ENCODE peak calls at places on chromosomes 12 and 14, in five cellular contexts. C is PC-3, Q is mammary epithelial cell, N is Karpas-422, G is IMR-90. S is an unnamed sample.

GRCh38 chr12:94286580-94287244 is 138.3 kb downstream of the PLXNC1 start:
- DNase-seq in C (no peak), Q (no peak), N (no peak), G (no peak), S (no peak)

GRCh38 chr12:5276327-5276880 is 155.5 kb upstream of the NTF3 start:
- DNase-seq in C (no peak), Q (peak), N (no peak), G (no peak), S (no peak)

GRCh38 chr12:4210158-4210557 is 63.4 kb upstream of the CCND2 start:
- DNase-seq in C (no peak), Q (no peak), N (no peak), G (no peak), S (no peak)

GRCh38 chr14:95786566-95786965 is 72.6 kb upstream of the TCL1A start:
- DNase-seq in C (no peak), Q (no peak), N (no peak), G (no peak), S (no peak)

GRCh38 chr12:58346032-58346632 is 404.8 kb downstream of the ATP23 start:
- DNase-seq in C (peak), Q (peak), N (peak), G (peak), S (no peak)

GRCh38 chr12:57767317-57767716 is 439 bp upstream of the CYP27B1 start:
- DNase-seq in C (no peak), Q (no peak), N (no peak), G (no peak), S (no peak)

GRCh38 chr14:58280954-58281787 is 17.2 kb upstream of the ARID4A start:
- DNase-seq in C (peak), Q (peak), N (no peak), G (peak), S (no peak)

GRCh38 chr12:31815096-31815495 is 86.3 kb upstream of the AMN1 start:
- DNase-seq in C (no peak), Q (no peak), N (no peak), G (no peak), S (no peak)

GRCh38 chr12:111686574-111687105 is 787 bp downstream of the ACAD10 start:
- DNase-seq in C (no peak), Q (no peak), N (no peak), G (peak), S (no peak)

GRCh38 chr12:92539966-92540791 is 162.6 kb upstream of the PLEKHG7 start:
- DNase-seq in C (no peak), Q (no peak), N (no peak), G (no peak), S (peak)

GRCh38 chr12:94134226-94134795 is 14.1 kb upstream of the PLXNC1 start:
- DNase-seq in C (peak), Q (peak), N (peak), G (peak), S (peak)

GRCh38 chr12:25401547-25402345 is 151.0 kb upstream of the KRAS start:
- DNase-seq in C (no peak), Q (no peak), N (no peak), G (no peak), S (no peak)

GRCh38 chr14:87131879-87132278 is 861.1 kb downstream of the GALC start:
- DNase-seq in C (peak), Q (peak), N (peak), G (peak), S (no peak)

GRCh38 chr12:116959845-116960514 is 49.2 kb downstream of the FBXW8 start:
- DNase-seq in C (peak), Q (no peak), N (no peak), G (no peak), S (no peak)

GRCh38 chr14:101506921-101507300 is 54.4 kb upstream of the DIO3 start:
- DNase-seq in C (no peak), Q (no peak), N (no peak), G (no peak), S (no peak)

GRCh38 chr14:31835049-31835448 is 242.1 kb upstream of the ARHGAP5 start:
- DNase-seq in C (no peak), Q (peak), N (no peak), G (no peak), S (no peak)

GRCh38 chr14:30331030-30331429 is 227.9 kb upstream of the G2E3 start:
- DNase-seq in C (no peak), Q (no peak), N (no peak), G (no peak), S (no peak)

GRCh38 chr12:117911347-117911746 is 57.4 kb downstream of the KSR2 start:
- DNase-seq in C (no peak), Q (no peak), N (no peak), G (no peak), S (no peak)

GRCh38 chr12:4909397-4909733 is 340 bp upstream of the KCNA1 start:
- DNase-seq in C (no peak), Q (no peak), N (no peak), G (no peak), S (no peak)

GRCh38 chr14:88075298-88075981 is 70.5 kb downstream of the GPR65 start:
- DNase-seq in C (no peak), Q (no peak), N (no peak), G (no peak), S (no peak)

GRCh38 chr14:68558096-68558495 is 234.8 kb downstream of the ZFP36L1 start:
- DNase-seq in C (no peak), Q (no peak), N (no peak), G (no peak), S (no peak)
- H3K4me2 ChIP-seq in C (no peak), Q (no peak), N (no peak), G (no peak), S (no peak)

GRCh38 chr14:52553002-52553670 is 500 bp downstream of the GPR137C start:
- DNase-seq in C (peak), Q (peak), N (peak), G (no peak), S (peak)

GRCh38 chr14:52551696-52552062 is 626 bp downstream of the TXNDC16 start:
- DNase-seq in C (peak), Q (peak), N (peak), G (peak), S (peak)

GRCh38 chr14:52552063-52552988 is at the start of the genes GPR137C and TXNDC16:
- DNase-seq in C (peak), Q (peak), N (peak), G (peak), S (peak)

GRCh38 chr14:52551205-52551604 is 1.1 kb downstream of the TXNDC16 start:
- DNase-seq in C (no peak), Q (no peak), N (peak), G (no peak), S (no peak)

GRCh38 chr14:52553671-52554575 is 1.3 kb downstream of the GPR137C start:
- DNase-seq in C (peak), Q (peak), N (peak), G (peak), S (peak)
- H3K27ac ChIP-seq in C (no peak), Q (no peak), N (no peak), G (no peak), S (peak)

DNA sequence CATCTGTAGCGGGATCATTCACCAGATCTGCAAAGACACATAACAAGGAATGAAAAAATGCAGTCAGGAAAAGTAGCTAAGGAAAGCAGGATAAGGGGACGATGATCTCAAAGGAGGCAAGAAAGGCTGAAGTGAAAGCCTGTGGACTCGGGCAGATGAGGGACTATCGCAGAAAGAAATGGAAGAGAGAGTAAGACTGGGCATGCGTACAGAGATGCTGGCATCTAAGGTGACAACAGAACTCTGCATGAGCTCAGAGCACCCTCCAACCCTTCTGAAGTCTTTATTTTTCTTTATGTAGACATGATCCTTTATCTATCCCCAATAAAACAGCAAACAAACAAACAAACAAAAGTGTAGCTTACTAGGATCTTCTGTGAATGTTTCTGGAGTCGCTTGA is 7.2 kb downstream of the MFAP5 start:
- DNase-seq in C (no peak), Q (no peak), N (no peak), G (no peak), S (no peak)
- H2AFZ ChIP-seq in C (peak), Q (no peak), N (no peak), G (no peak), S (no peak)

GRCh38 chr12:44523828-44524227 is 352.3 kb downstream of the NELL2 start:
- DNase-seq in C (no peak), Q (no peak), N (no peak), G (no peak), S (no peak)

GRCh38 chr12:44521702-44522101 is 354.4 kb downstream of the NELL2 start:
- DNase-seq in C (no peak), Q (no peak), N (no peak), G (no peak), S (no peak)

GRCh38 chr12:44531349-44531905 is 344.7 kb downstream of the NELL2 start:
- DNase-seq in C (no peak), Q (no peak), N (no peak), G (no peak), S (no peak)

GRCh38 chr12:44526655-44527199 is 349.4 kb downstream of the NELL2 start:
- DNase-seq in C (no peak), Q (no peak), N (no peak), G (no peak), S (no peak)

GRCh38 chr12:44525806-44526654 is 350.1 kb downstream of the NELL2 start:
- DNase-seq in C (no peak), Q (no peak), N (no peak), G (no peak), S (no peak)
- H3K4me2 ChIP-seq in C (no peak), Q (no peak), N (no peak), G (no peak), S (no peak)

GRCh38 chr14:68520637-68521556 is 272.0 kb downstream of the ZFP36L1 start:
- DNase-seq in C (peak), Q (peak), N (no peak), G (no peak), S (no peak)

GRCh38 chr14:68518910-68519686 is 273.8 kb downstream of the ZFP36L1 start:
- DNase-seq in C (no peak), Q (peak), N (no peak), G (peak), S (no peak)

GRCh38 chr14:68516235-68516634 is 276.6 kb downstream of the ZFP36L1 start:
- DNase-seq in C (no peak), Q (no peak), N (no peak), G (no peak), S (no peak)

GRCh38 chr14:68519788-68520187 is 273.1 kb downstream of the ZFP36L1 start:
- DNase-seq in C (no peak), Q (no peak), N (no peak), G (no peak), S (no peak)

GRCh38 chr14:68518180-68518579 is 274.7 kb downstream of the ZFP36L1 start:
- DNase-seq in C (no peak), Q (no peak), N (no peak), G (no peak), S (no peak)
- H3K27ac ChIP-seq in C (no peak), Q (no peak), N (no peak), G (no peak), S (no peak)

GRCh38 chr12:130909111-130909510 is 37.2 kb downstream of the RAN start:
- DNase-seq in C (no peak), Q (no peak), N (no peak), G (no peak), S (no peak)
- H2AFZ ChIP-seq in C (no peak), Q (no peak), N (no peak), G (no peak), S (no peak)

GRCh38 chr12:47082283-47082962 is 2.7 kb upstream of the AMIGO2 start:
- DNase-seq in C (no peak), Q (no peak), N (no peak), G (no peak), S (no peak)
- H3K4me2 ChIP-seq in C (peak), Q (peak), N (no peak), G (no peak), S (no peak)

DNA sequence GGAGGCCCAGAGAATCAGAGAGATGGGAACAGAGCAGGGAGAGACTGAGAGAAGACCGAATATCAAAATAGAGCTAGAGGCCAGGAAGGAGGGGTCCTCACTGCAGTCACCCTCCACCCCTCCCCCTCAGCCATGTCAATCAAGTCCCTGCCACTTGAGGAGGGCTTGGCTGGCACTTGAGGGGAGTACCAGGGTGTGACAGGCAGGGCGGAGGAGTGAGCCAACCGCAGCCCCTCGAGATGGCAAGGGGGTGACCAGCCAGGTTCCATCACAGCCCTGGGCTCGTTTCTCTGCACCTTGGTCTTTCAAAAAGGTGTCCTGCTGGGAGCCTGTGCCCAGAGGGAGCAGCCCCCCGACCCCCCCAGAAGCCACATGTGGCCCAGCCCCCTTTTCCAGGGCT is 4.2 kb downstream of the AQP5 start:
- DNase-seq in C (no peak), Q (no peak), N (peak), G (no peak), S (no peak)
- H3K27ac ChIP-seq in C (no peak), Q (no peak), N (peak), G (no peak), S (no peak)

GRCh38 chr14:90330203-90331196 is 1.2 kb downstream of the NRDE2 start:
- DNase-seq in C (no peak), Q (no peak), N (peak), G (no peak), S (no peak)
- H2AFZ ChIP-seq in C (peak), Q (peak), N (no peak), G (no peak), S (peak)